ENCODE peak calls at places on chromosomes 7 and 10, in nine cellular contexts. I, A, B, J, L, P, U, Q and T are unnamed samples.

GRCh38 chr10:53315709-53316108 is 543.1 kb upstream of the MBL2 start:
- DNase-seq in I (no peak), A (peak; percentile 8), B (no peak), J (no peak), L (no peak), P (no peak), U (no peak), Q (no peak), T (peak; percentile 26)

GRCh38 chr7:78345979-78346378 is 547.4 kb downstream of the PHTF2 start:
- DNase-seq in I (no peak), A (no peak), B (peak; percentile 8), J (no peak), L (no peak), P (no peak), U (no peak), Q (no peak), T (no peak)

GRCh38 chr7:92806496-92806895 is 29.9 kb downstream of the CDK6 start:
- DNase-seq in I (no peak), A (no peak), B (no peak), J (no peak), L (no peak), P (no peak), U (no peak), Q (no peak), T (no peak)

GRCh38 chr7:114279901-114280300 is 134.7 kb upstream of the FOXP2 start:
- DNase-seq in I (no peak), A (no peak), B (no peak), J (no peak), L (no peak), P (no peak), U (no peak), Q (no peak), T (no peak)

GRCh38 chr10:133160813-133161471 is 923 bp downstream of the KNDC1 start:
- DNase-seq in I (no peak), A (peak; percentile 9), B (no peak), J (no peak), L (no peak), P (no peak), U (no peak), Q (no peak), T (no peak)

GRCh38 chr10:117226813-117227451 is 14.0 kb upstream of the SLC18A2 start:
- DNase-seq in I (no peak), A (peak; percentile 40), B (peak; percentile 66), J (no peak), L (peak; percentile 52), P (no peak), U (no peak), Q (no peak), T (peak; percentile 41)

GRCh38 chr7:94509879-94510581 is 421 bp downstream of the CASD1 start:
- DNase-seq in I (peak; percentile 86), A (peak; percentile 85), B (peak; percentile 87), J (peak; percentile 75), L (peak; percentile 71), P (peak; percentile 83), U (peak; percentile 64), Q (no peak), T (peak; percentile 64)

GRCh38 chr7:131170440-131171105 is 157.1 kb upstream of the MKLN1 start:
- DNase-seq in I (no peak), A (peak; percentile 68), B (peak; percentile 9), J (no peak), L (peak; percentile 22), P (no peak), U (no peak), Q (no peak), T (peak; percentile 31)

GRCh38 chr7:43647772-43648643 is 65.1 kb downstream of the STK17A start:
- DNase-seq in I (peak; percentile 57), A (peak; percentile 99), B (peak; percentile 62), J (peak; percentile 16), L (peak; percentile 97), P (peak; percentile 75), U (peak; percentile 43), Q (peak; percentile 99), T (peak; percentile 97)

GRCh38 chr7:151351967-151352366 is 10.4 kb downstream of the NUB1 start:
- DNase-seq in I (peak; percentile 37), A (no peak), B (no peak), J (no peak), L (no peak), P (no peak), U (no peak), Q (no peak), T (no peak)

GRCh38 chr10:131195116-131195515 is 116.4 kb downstream of the TCERG1L start:
- DNase-seq in I (no peak), A (no peak), B (no peak), J (no peak), L (no peak), P (no peak), U (no peak), Q (no peak), T (no peak)

GRCh38 chr7:156966387-156966786 is 16.9 kb downstream of the NOM1 start:
- DNase-seq in I (no peak), A (no peak), B (no peak), J (no peak), L (no peak), P (no peak), U (no peak), Q (no peak), T (no peak)

GRCh38 chr7:1727812-1728570 is 57.9 kb downstream of the ELFN1 start:
- DNase-seq in I (no peak), A (no peak), B (no peak), J (no peak), L (no peak), P (no peak), U (no peak), Q (no peak), T (no peak)

DNA sequence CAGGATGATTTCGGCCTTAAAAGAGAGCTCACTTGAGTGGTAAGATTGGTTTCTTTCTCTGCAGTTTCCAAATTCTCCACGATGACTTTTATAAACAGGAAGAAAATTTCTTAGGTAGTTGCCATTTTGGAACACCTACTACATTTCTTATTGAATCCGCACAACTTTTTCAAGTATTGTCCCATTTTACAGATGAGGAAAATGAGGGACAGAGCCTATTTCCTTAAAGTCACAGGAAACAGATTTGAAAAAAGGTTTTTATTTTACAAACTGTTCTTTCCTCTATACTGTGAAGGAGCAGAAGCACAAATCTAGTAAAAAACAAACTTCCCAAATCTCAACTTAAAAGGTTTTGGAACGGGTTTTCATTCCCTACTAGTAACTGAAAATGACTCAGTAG is 2.7 kb downstream of the YWHAG start:
- DNase-seq in I (no peak), A (no peak), B (no peak), J (no peak), L (no peak), P (no peak), U (no peak), Q (no peak), T (no peak)
- H3K4me3 ChIP-seq in I (peak overlapping the region; percentile 96), A (no peak overlapping the region), B (peak overlapping the region; percentile 97), J (no peak overlapping the region), L (no peak overlapping the region), P (no peak overlapping the region), U (no peak overlapping the region), Q (peak overlapping the region; percentile 81), T (peak overlapping the region; percentile 97)

GRCh38 chr10:33290286-33291052 is 44.0 kb downstream of the NRP1 start:
- DNase-seq in I (no peak), A (no peak), B (no peak), J (no peak), L (no peak), P (no peak), U (no peak), Q (no peak), T (no peak)
- TF ChIP-seq CTCF in I (peak; percentile 33), A (no peak), B (peak; percentile 9), J (no peak), L (no peak), P (peak; percentile 21), U (no peak), Q (peak; percentile 11), T (peak; percentile 9)

DNA sequence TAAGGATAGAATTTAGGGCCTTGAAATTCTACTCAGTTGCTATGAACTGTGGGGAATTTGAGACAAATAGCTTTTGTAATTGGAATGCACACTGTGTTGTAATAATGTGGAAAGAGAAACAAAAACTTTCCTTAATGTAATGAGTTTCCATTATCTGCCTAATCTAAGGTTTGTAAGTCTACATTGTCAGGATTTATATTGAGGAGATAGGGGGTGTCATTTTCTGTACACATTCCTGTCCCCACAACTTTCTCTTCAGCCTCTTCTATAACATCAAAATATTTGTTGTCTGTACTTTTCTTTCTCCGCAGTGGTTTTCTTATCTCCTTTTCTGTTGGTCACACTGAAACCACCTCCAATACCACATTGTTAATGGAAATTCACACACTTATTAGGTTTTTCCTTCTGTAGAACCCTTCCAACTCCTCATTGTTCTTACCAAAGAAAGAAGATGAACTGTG is 41.5 kb downstream of the ARID5B start:
- DNase-seq in I (no peak), A (peak; percentile 37), B (no peak), J (no peak), L (peak; percentile 81), P (no peak), U (no peak), Q (no peak), T (peak; percentile 83)
- H3K4me3 ChIP-seq in I (peak overlapping the region; percentile 30), A (no peak overlapping the region), B (no peak overlapping the region), J (no peak overlapping the region), L (no peak overlapping the region), P (no peak overlapping the region), U (no peak overlapping the region), Q (no peak overlapping the region), T (peak overlapping the region; percentile 43)

DNA sequence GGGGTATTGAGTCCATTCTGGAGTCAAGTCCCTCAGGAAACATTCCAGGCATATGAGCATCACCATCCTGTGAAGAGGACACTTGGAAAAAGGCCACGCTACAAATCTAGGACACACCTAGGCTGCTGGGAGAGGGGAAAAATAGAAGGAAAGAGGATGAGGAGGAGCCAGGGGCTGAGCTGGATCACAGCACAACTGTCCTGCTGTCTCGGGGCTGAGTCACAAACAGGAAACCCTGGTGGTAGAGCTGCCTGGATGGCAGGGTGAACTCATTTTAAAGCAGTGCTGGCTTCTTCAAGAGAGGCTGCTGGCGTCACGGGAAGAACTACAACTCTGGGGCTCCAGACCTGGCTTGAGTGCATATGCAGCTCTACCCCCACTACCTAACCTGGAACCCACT is 151.5 kb downstream of the RNF216 start:
- DNase-seq in I (no peak), A (peak; percentile 77), B (no peak), J (no peak), L (peak; percentile 47), P (peak; percentile 33), U (no peak), Q (peak; percentile 70), T (peak; percentile 57)
- TF ChIP-seq CTCF in I (no peak), A (no peak), B (no peak), J (no peak), L (no peak), P (no peak), U (no peak), Q (no peak), T (no peak)

GRCh38 chr7:57867884-57868701 is 418.1 kb downstream of the ZNF716 start:
- DNase-seq in I (no peak), A (peak; percentile 13), B (no peak), J (no peak), L (peak; percentile 14), P (peak; percentile 48), U (peak; percentile 13), Q (no peak), T (peak; percentile 2)

GRCh38 chr7:57868771-57869483 is 418.9 kb downstream of the ZNF716 start:
- DNase-seq in I (no peak), A (peak; percentile 11), B (peak; percentile 3), J (no peak), L (no peak), P (peak; percentile 37), U (no peak), Q (no peak), T (peak; percentile 0)
- H3K4me3 ChIP-seq in I (no peak overlapping the region), A (no peak overlapping the region), B (no peak overlapping the region), J (no peak overlapping the region), L (no peak overlapping the region), P (peak overlapping the region; percentile 14), U (peak overlapping the region; percentile 48), Q (no peak overlapping the region), T (peak overlapping the region; percentile 38)